ENCODE peak calls at places on chromosomes 2 and 18, in nine cellular contexts. L is body of pancreas; U is Peyer's patch; S is choroid plexus epithelial cell; F is IMR-90; K is CD8-positive, alpha-beta T cell; G is A549; P is heart left ventricle; N is ascending aorta. X is an unnamed sample.

GRCh38 chr2:72694715-72695496 is 130.9 kb downstream of the EXOC6B start:
- DNase-seq in L (peak; percentile 52), U (peak; percentile 81), S (peak; percentile 88), F (peak; percentile 67), K (no peak), G (peak; percentile 50), P (peak; percentile 70), N (peak; percentile 61), X (no peak)

GRCh38 chr2:229071292-229071976 is 199.7 kb downstream of the PID1 start:
- DNase-seq in L (no peak), U (no peak), S (peak; percentile 45), F (no peak), K (no peak), G (no peak), P (peak; percentile 20), N (no peak), X (no peak)

GRCh38 chr2:231781798-231782726 is 980 bp upstream of the PDE6D start:
- DNase-seq in L (peak; percentile 18), U (peak; percentile 53), S (peak; percentile 72), F (peak; percentile 42), K (peak; percentile 22), G (peak; percentile 50), P (peak; percentile 24), N (no peak), X (peak; percentile 62)

GRCh38 chr2:23480991-23481797 is 96.2 kb downstream of the KLHL29 start:
- DNase-seq in L (peak; percentile 57), U (no peak), S (peak; percentile 88), F (peak; percentile 90), K (no peak), G (peak; percentile 72), P (no peak), N (no peak), X (no peak)

GRCh38 chr2:86518498-86518897 is 44.7 kb downstream of the CHMP3 start:
- DNase-seq in L (peak; percentile 54), U (no peak), S (peak; percentile 43), F (no peak), K (peak; percentile 57), G (peak; percentile 32), P (no peak), N (no peak), X (peak; percentile 15)

GRCh38 chr2:95575857-95576256 is 15.9 kb upstream of the TRIM43 start:
- DNase-seq in L (no peak), U (no peak), S (no peak), F (no peak), K (no peak), G (no peak), P (no peak), N (no peak), X (no peak)

GRCh38 chr2:128039535-128039934 is 11.7 kb upstream of the SAP130 start:
- DNase-seq in L (no peak), U (no peak), S (no peak), F (no peak), K (no peak), G (no peak), P (no peak), N (no peak), X (no peak)

GRCh38 chr18:77870238-77870637 is 620.6 kb downstream of the GALR1 start:
- DNase-seq in L (peak; percentile 29), U (no peak), S (no peak), F (no peak), K (no peak), G (no peak), P (peak; percentile 50), N (no peak), X (no peak)

GRCh38 chr2:28958689-28959088 is 22.4 kb upstream of the TOGARAM2 start:
- DNase-seq in L (peak; percentile 44), U (peak; percentile 55), S (peak; percentile 93), F (peak; percentile 74), K (peak; percentile 32), G (peak; percentile 77), P (peak; percentile 56), N (peak; percentile 71), X (peak; percentile 64)

GRCh38 chr2:157792345-157793052 is 83.6 kb downstream of the ACVR1 start:
- DNase-seq in L (no peak), U (no peak), S (peak; percentile 53), F (peak; percentile 92), K (no peak), G (no peak), P (no peak), N (no peak), X (no peak)

DNA sequence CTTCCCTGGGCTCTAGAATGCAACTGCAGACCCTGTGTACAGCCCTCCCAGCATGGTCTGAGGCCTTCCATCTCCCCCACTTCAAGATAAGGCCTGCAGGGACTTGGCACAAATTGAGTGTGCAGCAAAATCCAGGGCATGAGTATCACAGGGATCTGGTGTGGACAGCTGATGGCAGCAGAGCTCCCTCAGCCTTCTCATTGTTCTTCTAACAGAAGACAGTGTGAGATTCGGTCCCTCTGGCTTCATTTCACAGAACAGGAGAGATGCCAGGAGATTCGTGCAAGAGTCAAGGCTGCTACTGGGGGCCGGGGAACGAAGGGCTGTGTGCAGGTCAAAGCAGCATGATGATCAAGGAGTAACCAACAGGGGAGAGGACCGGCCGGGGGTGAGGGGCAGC is 85.8 kb downstream of the UXS1 start:
- DNase-seq in L (no peak), U (no peak), S (peak; percentile 83), F (peak; percentile 49), K (no peak), G (peak; percentile 25), P (no peak), N (no peak), X (no peak)
- TF ChIP-seq CTCF in L (no peak), U (peak; percentile 35), S (peak; percentile 88), F (peak; percentile 46), K (no peak), G (peak; percentile 24), P (no peak), N (no peak), X (no peak)

GRCh38 chr2:174336403-174337336 is 1.9 kb downstream of the SP9 start:
- DNase-seq in L (peak; percentile 59), U (peak; percentile 64), S (no peak), F (no peak), K (peak; percentile 39), G (peak; percentile 85), P (no peak), N (no peak), X (peak; percentile 71)

GRCh38 chr2:174338626-174339570 is 4.1 kb downstream of the SP9 start:
- DNase-seq in L (no peak), U (no peak), S (no peak), F (no peak), K (no peak), G (peak; percentile 71), P (no peak), N (no peak), X (no peak)

GRCh38 chr2:174338155-174338495 is 3.4 kb downstream of the SP9 start:
- DNase-seq in L (no peak), U (no peak), S (no peak), F (no peak), K (no peak), G (no peak), P (no peak), N (no peak), X (no peak)

GRCh38 chr2:174335605-174336402 is 1.1 kb downstream of the SP9 start:
- DNase-seq in L (no peak), U (no peak), S (no peak), F (no peak), K (peak; percentile 38), G (peak; percentile 80), P (no peak), N (no peak), X (no peak)

DNA sequence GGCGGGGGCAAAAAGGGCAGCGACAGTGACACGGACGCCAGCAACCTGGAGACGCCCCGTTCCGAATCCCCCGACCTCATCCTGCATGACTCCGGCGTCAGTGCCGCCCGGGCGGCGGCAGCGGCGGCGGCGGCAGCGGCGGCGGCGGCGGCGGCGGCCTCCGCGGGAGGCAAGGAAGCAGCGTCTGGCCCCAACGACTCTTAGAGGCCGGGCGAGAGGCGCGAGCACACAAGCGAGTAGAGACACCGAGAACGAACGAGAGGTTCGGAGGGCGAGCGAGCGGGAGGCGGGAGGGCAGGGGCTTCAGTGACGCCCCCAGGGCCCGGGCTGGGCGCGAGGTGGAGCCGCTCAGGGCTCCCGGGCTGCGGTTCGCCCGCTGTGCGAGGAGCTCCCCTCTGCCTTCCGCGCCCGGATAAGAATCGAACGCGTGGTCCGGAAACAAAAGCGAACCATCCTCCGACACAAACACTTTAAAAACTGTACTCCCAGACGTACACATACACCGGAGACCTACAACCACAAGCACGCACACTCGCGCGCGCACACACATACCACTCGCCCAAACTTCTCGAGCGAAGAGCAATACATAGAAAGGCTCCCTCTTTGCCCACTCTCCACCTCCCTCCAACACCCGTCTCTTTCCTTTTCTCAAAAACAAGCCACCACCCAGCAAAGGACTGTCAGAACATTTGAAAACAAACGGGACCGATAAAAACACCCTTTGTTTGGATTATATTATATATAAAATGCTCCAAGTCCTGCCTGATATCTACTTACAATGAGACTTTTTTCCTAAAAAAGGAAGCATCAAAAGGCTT is 2.8 kb downstream of the SP9 start:
- DNase-seq in L (no peak), U (no peak), S (no peak), F (no peak), K (peak; percentile 50), G (peak; percentile 73), P (no peak), N (no peak), X (no peak)
- H3K4me3 ChIP-seq in L (no peak overlapping the region), U (peak overlapping the region; percentile 50), S (no peak overlapping the region), F (peak overlapping the region; percentile 18), K (peak overlapping the region; percentile 13), G (peak overlapping the region; percentile 64), P (peak overlapping the region; percentile 27), N (peak overlapping the region; percentile 50), X (peak overlapping the region; percentile 47)

GRCh38 chr2:17245921-17246320 is 272.3 kb downstream of the RAD51AP2 start:
- DNase-seq in L (no peak), U (no peak), S (no peak), F (no peak), K (no peak), G (no peak), P (no peak), N (no peak), X (no peak)

GRCh38 chr2:17239550-17239949 is 278.7 kb downstream of the RAD51AP2 start:
- DNase-seq in L (no peak), U (no peak), S (no peak), F (no peak), K (no peak), G (no peak), P (no peak), N (no peak), X (no peak)

DNA sequence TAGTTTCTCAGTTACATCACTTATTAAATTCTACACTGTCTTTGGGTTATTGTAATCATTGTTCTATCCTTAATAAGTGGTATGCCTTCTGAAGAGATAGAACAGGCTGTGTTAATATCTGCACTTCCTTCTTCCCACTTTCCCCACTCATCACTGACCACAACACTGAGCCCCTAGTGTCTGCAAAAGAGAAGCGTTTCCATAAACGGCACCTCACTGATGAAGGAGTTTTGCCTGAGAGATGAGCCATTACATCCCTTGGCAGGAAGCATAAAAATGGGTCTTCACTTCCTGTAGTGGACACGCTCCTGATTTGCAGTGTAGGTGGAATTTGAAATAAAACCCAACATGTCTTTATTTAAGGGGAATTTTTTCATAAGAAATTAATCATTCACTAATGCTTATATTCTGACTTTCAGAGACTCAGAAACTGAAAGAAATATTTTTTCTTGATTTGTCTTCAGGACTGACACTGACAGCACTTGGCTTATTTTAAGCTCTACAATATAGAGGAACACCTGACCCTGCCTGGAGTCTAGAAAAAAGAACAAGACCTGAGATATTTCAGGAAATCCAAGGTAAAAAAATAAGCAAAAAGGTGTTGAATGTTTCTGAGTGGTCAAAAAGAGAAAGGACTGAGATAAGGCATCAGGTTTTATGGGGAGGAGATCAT is 275.3 kb downstream of the RAD51AP2 start:
- DNase-seq in L (no peak), U (no peak), S (no peak), F (no peak), K (no peak), G (no peak), P (no peak), N (no peak), X (no peak)
- TF ChIP-seq CTCF in L (no peak), U (no peak), S (no peak), F (no peak), K (no peak), G (no peak), P (no peak), N (no peak), X (no peak)

GRCh38 chr2:190119257-190119656 is 56.7 kb upstream of the MSTN start:
- DNase-seq in L (peak; percentile 59), U (no peak), S (peak; percentile 58), F (no peak), K (peak; percentile 64), G (no peak), P (peak; percentile 19), N (no peak), X (no peak)
- H3K4me3 ChIP-seq in L (no peak overlapping the region), U (no peak overlapping the region), S (peak overlapping the region; percentile 51), F (no peak overlapping the region), K (no peak overlapping the region), G (no peak overlapping the region), P (peak overlapping the region; percentile 47), N (no peak overlapping the region), X (no peak overlapping the region)